ENCODE peak calls at places on chromosomes 2 and 18, in five cellular contexts. C is AG09309, O is Right ventricle myocardium superior, M is skeletal muscle cell, N is PC-9. X is an unnamed sample.

GRCh38 chr18:28594034-28594433 is 417.1 kb upstream of the CDH2 start:
- DNase-seq in O (no peak), N (no peak), M (no peak), C (no peak), X (no peak)

GRCh38 chr2:192741889-192742288 is 547.2 kb upstream of the TMEFF2 start:
- DNase-seq in M (no peak), C (no peak), N (no peak), O (no peak), X (no peak)

GRCh38 chr2:177143444-177143843 is 69.2 kb upstream of the HNRNPA3 start:
- DNase-seq in C (peak), M (peak), O (no peak), N (no peak), X (no peak)

GRCh38 chr18:55502346-55502710 is 85.7 kb downstream of the TCF4 start:
- DNase-seq in O (no peak), C (no peak), N (no peak), M (no peak), X (no peak)

GRCh38 chr18:48979944-48980890 is 29.5 kb upstream of the SMAD7 start:
- DNase-seq in M (no peak), N (no peak), O (no peak), C (no peak), X (no peak)

GRCh38 chr2:106956879-106957278 is 70.9 kb upstream of the ST6GAL2 start:
- DNase-seq in N (no peak), O (no peak), C (peak), M (peak), X (no peak)

GRCh38 chr2:126915903-126916302 is 17.2 kb downstream of the TEX51 start:
- DNase-seq in C (no peak), O (no peak), M (no peak), N (no peak), X (no peak)

GRCh38 chr18:59686260-59686659 is 11.0 kb downstream of the CCBE1 start:
- DNase-seq in N (no peak), C (no peak), O (no peak), M (no peak), X (no peak)

GRCh38 chr2:170843656-170844055 is 27.0 kb downstream of the GAD1 start:
- DNase-seq in N (peak), O (no peak), C (peak), M (peak), X (no peak)

GRCh38 chr2:3643371-3644245 is 14.4 kb upstream of the ALLC start:
- DNase-seq in M (no peak), N (no peak), O (no peak), C (no peak), X (no peak)

GRCh38 chr2:79982445-79982844 is 322.1 kb downstream of the LRRTM1 start:
- DNase-seq in M (no peak), C (no peak), N (no peak), O (no peak), X (no peak)

GRCh38 chr2:30225131-30225762 is 6.1 kb upstream of the LBH start:
- DNase-seq in N (no peak), O (peak), C (no peak), M (peak), X (no peak)

GRCh38 chr2:28621172-28622100 is 125.6 kb downstream of the PLB1 start:
- DNase-seq in M (peak), N (peak), C (peak), O (no peak), X (peak)

GRCh38 chr18:8732442-8733360 is 27.3 kb downstream of the MTCL1 start:
- DNase-seq in O (no peak), M (no peak), N (no peak), C (no peak), X (no peak)

GRCh38 chr18:47453038-47453437 is 201.6 kb upstream of the SKOR2 start:
- DNase-seq in N (no peak), M (no peak), C (no peak), O (no peak), X (no peak)

GRCh38 chr2:189466046-189466445 is 24.8 kb downstream of the WDR75 start:
- DNase-seq in O (no peak), C (no peak), M (no peak), N (no peak), X (no peak)

GRCh38 chr2:45452866-45453265 is 158.2 kb downstream of the SRBD1 start:
- DNase-seq in O (peak), N (no peak), C (peak), M (peak), X (no peak)

GRCh38 chr18:73752965-73753364 is 394.7 kb downstream of the FBXO15 start:
- DNase-seq in O (no peak), N (no peak), M (no peak), C (no peak), X (no peak)

GRCh38 chr2:8515864-8516533 is 165.9 kb upstream of the ID2 start:
- DNase-seq in C (no peak), O (peak), N (no peak), M (no peak), X (no peak)

GRCh38 chr18:45879681-45880655 is 54.5 kb downstream of the SIGLEC15 start:
- DNase-seq in C (peak), M (peak), O (peak), N (peak), X (peak)

GRCh38 chr18:26802330-26803200 is 62.9 kb downstream of the AQP4 start:
- DNase-seq in C (no peak), M (no peak), O (peak), N (no peak), X (no peak)

GRCh38 chr2:240818543-240819403 is 1.2 kb downstream of the KIF1A start:
- DNase-seq in C (no peak), O (no peak), N (no peak), M (no peak), X (no peak)

X was measured in left cardiac atrium.